ENCODE peak calls at places on chromosome 14, in ten cellular contexts. U is suprapubic skin, J is endothelial cell of umbilical vein, W is HCT116, Q is K562, N is sigmoid colon, K is prostate gland, G is HepG2, D is upper lobe of left lung, A is transverse colon. R is an unnamed sample.

GRCh38 chr14:49977126-49977841 is 84.4 kb downstream of the ARF6 start:
- DNase-seq in U (peak; percentile 55), J (peak; percentile 27), W (no peak), Q (peak; percentile 29), N (no peak), K (no peak), G (no peak), D (no peak), A (no peak), R (no peak)

GRCh38 chr14:54834727-54835126 is 67.9 kb downstream of the GCH1 start:
- DNase-seq in U (no peak), J (no peak), W (no peak), Q (no peak), N (no peak), K (no peak), G (no peak), D (no peak), A (no peak), R (no peak)

GRCh38 chr14:80364274-80364673 is 153.0 kb upstream of the DIO2 start:
- DNase-seq in U (no peak), J (peak; percentile 11), W (no peak), Q (no peak), N (no peak), K (no peak), G (peak; percentile 3), D (no peak), A (no peak), R (no peak)

GRCh38 chr14:100902792-100903191 is 730 bp downstream of the RTL1 start:
- DNase-seq in U (no peak), J (no peak), W (no peak), Q (no peak), N (peak; percentile 38), K (no peak), G (peak; percentile 21), D (no peak), A (no peak), R (no peak)

GRCh38 chr14:102565331-102565887 is 27.0 kb upstream of the RCOR1 start:
- DNase-seq in U (no peak), J (no peak), W (no peak), Q (no peak), N (no peak), K (no peak), G (no peak), D (peak; percentile 59), A (no peak), R (no peak)

GRCh38 chr14:99774204-99774497 is 19.1 kb upstream of the EML1 start:
- DNase-seq in U (no peak), J (no peak), W (no peak), Q (no peak), N (no peak), K (no peak), G (no peak), D (no peak), A (no peak), R (no peak)

GRCh38 chr14:38065101-38065762 is 142.5 kb upstream of the SSTR1 start:
- DNase-seq in U (no peak), J (no peak), W (no peak), Q (no peak), N (no peak), K (no peak), G (no peak), D (peak; percentile 33), A (no peak), R (no peak)

GRCh38 chr14:61103541-61104339 is 122.7 kb downstream of the SLC38A6 start:
- DNase-seq in U (peak; percentile 83), J (peak; percentile 94), W (peak; percentile 76), Q (peak; percentile 77), N (peak; percentile 76), K (no peak), G (peak; percentile 78), D (peak; percentile 55), A (peak; percentile 25), R (no peak)

GRCh38 chr14:71474866-71475265 is 457.4 kb upstream of the RGS6 start:
- DNase-seq in U (no peak), J (no peak), W (no peak), Q (no peak), N (no peak), K (no peak), G (no peak), D (no peak), A (no peak), R (no peak)

GRCh38 chr14:55707365-55707804 is 127.4 kb downstream of the KTN1 start:
- DNase-seq in U (no peak), J (peak; percentile 51), W (no peak), Q (no peak), N (no peak), K (peak; percentile 51), G (peak; percentile 31), D (no peak), A (no peak), R (no peak)

GRCh38 chr14:69432364-69432763 is 33.9 kb downstream of the SLC39A9 start:
- DNase-seq in U (no peak), J (no peak), W (no peak), Q (no peak), N (no peak), K (no peak), G (no peak), D (no peak), A (no peak), R (no peak)

DNA sequence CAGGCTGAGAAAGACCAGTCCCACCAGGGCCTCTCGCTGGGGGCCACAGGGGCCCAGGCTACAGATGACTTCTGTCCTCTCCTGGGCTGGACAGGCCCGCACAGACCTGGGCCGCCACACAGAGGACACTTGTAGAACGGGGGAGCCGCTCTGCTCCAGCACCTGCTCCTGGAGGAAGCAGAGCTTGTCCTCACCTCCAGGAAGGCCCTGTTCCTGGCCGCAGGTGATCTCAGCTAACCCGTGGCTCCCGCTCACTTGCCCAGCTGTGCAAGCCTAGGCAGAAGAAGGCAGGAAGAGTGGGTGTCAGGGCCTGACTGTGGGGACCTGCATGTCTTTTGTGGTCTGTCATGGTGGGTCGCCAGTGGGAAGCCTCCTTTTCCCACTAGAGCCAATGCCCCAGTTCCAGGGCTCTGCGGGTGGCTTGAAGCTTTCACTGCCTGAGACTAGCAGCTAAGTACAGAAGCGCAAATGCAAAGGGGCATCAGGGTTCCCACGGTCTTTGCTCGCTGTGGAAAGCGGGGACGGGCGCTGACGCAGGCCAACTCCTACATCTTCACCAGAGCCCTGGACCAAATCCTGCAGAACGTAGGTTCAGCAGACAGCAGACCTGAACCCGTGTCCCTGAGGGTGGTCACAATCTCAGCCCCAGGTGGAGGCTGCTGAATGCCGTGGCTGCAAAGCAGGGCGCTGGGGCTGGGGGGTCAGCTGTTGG is 8.8 kb upstream of the CEP170B start:
- DNase-seq in U (peak; percentile 70), J (no peak), W (no peak), Q (no peak), N (no peak), K (no peak), G (no peak), D (no peak), A (no peak), R (no peak)
- TF ChIP-seq POLR2AphosphoS5 in U (no peak), J (no peak), W (no peak), Q (no peak), N (no peak), K (no peak), G (no peak), D (no peak), A (no peak), R (no peak)

GRCh38 chr14:66603945-66604344 is 96.0 kb downstream of the GPHN start:
- DNase-seq in U (no peak), J (no peak), W (no peak), Q (no peak), N (no peak), K (no peak), G (no peak), D (no peak), A (no peak), R (no peak)
- TF ChIP-seq POLR2A in U (no peak), J (no peak), W (no peak), Q (no peak), N (no peak), K (no peak), G (no peak), D (no peak), A (no peak), R (no peak)

GRCh38 chr14:95515080-95515489 is 1.4 kb downstream of the SYNE3 start:
- DNase-seq in U (peak; percentile 82), J (peak; percentile 84), W (no peak), Q (no peak), N (peak; percentile 78), K (no peak), G (no peak), D (peak; percentile 42), A (no peak), R (no peak)

GRCh38 chr14:95514131-95515079 is 2.0 kb downstream of the SYNE3 start:
- DNase-seq in U (peak; percentile 76), J (no peak), W (no peak), Q (no peak), N (no peak), K (no peak), G (no peak), D (peak; percentile 54), A (no peak), R (no peak)

GRCh38 chr14:95510804-95511203 is 5.6 kb downstream of the SYNE3 start:
- DNase-seq in U (peak; percentile 67), J (no peak), W (no peak), Q (no peak), N (no peak), K (no peak), G (no peak), D (no peak), A (no peak), R (no peak)

GRCh38 chr14:95511687-95512086 is 4.8 kb downstream of the SYNE3 start:
- DNase-seq in U (peak; percentile 61), J (no peak), W (no peak), Q (no peak), N (no peak), K (no peak), G (no peak), D (no peak), A (no peak), R (no peak)

GRCh38 chr14:95513261-95513660 is 3.2 kb downstream of the SYNE3 start:
- DNase-seq in U (peak; percentile 41), J (no peak), W (no peak), Q (no peak), N (no peak), K (no peak), G (no peak), D (peak; percentile 15), A (no peak), R (no peak)
- H3K4me1 ChIP-seq in U (peaks cover 84% of the 10 kb centered on the region), J (peaks cover 33% of the 10 kb centered on the region), W (peaks cover 23% of the 10 kb centered on the region), Q (peaks cover 18% of the 10 kb centered on the region), N (peaks cover 35% of the 10 kb centered on the region), K (peaks cover 4% of the 10 kb centered on the region), G (peaks cover 44% of the 10 kb centered on the region), D (peaks cover 51% of the 10 kb centered on the region), A (peaks cover 26% of the 10 kb centered on the region), R (peaks cover 44% of the 10 kb centered on the region)

DNA sequence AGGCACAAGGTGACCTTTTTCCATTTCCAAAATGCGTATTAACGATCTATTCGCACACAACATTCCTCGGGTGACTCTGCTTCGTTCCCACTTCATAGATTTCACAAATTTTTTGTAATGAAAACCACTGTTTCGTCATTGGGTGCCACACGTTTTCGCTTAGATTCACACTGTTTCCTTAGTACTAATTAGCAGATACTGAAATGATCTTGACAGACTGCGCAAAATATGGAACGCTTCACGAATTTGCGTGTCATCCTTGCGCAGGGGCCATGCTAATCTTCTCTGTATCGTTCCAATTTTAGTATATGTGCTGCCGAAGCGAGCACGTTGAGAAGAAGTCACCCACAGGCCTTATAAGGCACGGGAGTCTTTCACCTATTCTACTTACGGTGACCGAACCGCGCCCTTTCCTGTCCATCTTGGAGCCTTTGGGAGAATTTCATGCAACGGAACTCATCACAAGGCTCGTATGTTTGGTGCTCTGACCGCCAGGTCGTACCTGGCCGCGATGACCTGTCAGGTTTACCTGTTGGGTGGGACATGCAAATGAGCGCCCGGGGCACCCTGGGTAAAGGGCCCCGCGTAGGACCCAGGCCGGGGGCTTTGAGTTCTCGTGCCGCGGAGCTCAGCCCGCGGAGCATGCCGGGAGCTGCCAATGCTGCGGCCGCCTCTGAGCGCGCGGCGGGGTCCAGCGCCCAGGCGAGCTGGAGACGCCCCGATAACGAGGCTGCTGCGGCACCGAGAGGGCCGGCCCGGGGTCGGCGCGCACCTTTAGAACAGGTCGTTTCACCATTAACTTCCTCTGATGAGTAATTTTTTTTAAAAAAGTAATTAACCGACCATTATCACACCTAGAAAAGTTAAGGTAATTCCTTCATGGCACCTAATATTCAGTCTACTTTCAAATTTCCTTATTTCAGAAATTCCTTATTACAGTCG is at the start of gene RNU6-8:
- DNase-seq in U (peak; percentile 88), J (peak; percentile 88), W (peak; percentile 80), Q (peak; percentile 79), N (peak; percentile 95), K (peak; percentile 89), G (peak; percentile 96), D (peak; percentile 87), A (peak; percentile 92), R (peak; percentile 86)
- TF ChIP-seq POLR2AphosphoS5 in U (no peak), J (no peak), W (peak; percentile 66), Q (no peak), N (peak; percentile 77), K (peak; percentile 82), G (peak; percentile 64), D (no peak), A (no peak), R (peak; percentile 44)